ENCODE peak calls at places on chromosomes 11 and 22, in four cellular contexts. One of them, this sample, is unnamed.

GRCh38 chr22:32649515-32650200 is 151.8 kb upstream of the TIMP3 start:
- DNase-seq in fibroblast of lung: peak
- DNase-seq in DND-41: no peak
- DNase-seq in MM.1S: no peak
- DNase-seq in this sample: no peak

GRCh38 chr22:44795701-44796630 is 43.6 kb downstream of the ARHGAP8 start:
- DNase-seq in fibroblast of lung: no peak
- DNase-seq in DND-41: no peak
- DNase-seq in MM.1S: no peak
- DNase-seq in this sample: no peak

GRCh38 chr11:128492461-128492860 is 94.9 kb downstream of the ETS1 start:
- DNase-seq in fibroblast of lung: no peak
- DNase-seq in DND-41: no peak
- DNase-seq in MM.1S: no peak
- DNase-seq in this sample: no peak

GRCh38 chr11:27864046-27865025 is 164.1 kb upstream of the BDNF start:
- DNase-seq in fibroblast of lung: no peak
- DNase-seq in DND-41: no peak
- DNase-seq in MM.1S: no peak
- DNase-seq in this sample: no peak

GRCh38 chr11:45170484-45170883 is 24.0 kb downstream of the PRDM11 start:
- DNase-seq in fibroblast of lung: no peak
- DNase-seq in DND-41: no peak
- DNase-seq in MM.1S: no peak
- DNase-seq in this sample: no peak

GRCh38 chr22:28410050-28410816 is 269.4 kb downstream of the TTC28 start:
- DNase-seq in fibroblast of lung: peak
- DNase-seq in DND-41: no peak
- DNase-seq in MM.1S: no peak
- DNase-seq in this sample: no peak

GRCh38 chr22:50260801-50261614 is 475 bp downstream of the MAPK12 start:
- DNase-seq in fibroblast of lung: peak
- DNase-seq in DND-41: no peak
- DNase-seq in MM.1S: peak
- DNase-seq in this sample: no peak

GRCh38 chr22:44422742-44423370 is 75.2 kb downstream of the RTL6 start:
- DNase-seq in fibroblast of lung: no peak
- DNase-seq in DND-41: no peak
- DNase-seq in MM.1S: no peak
- DNase-seq in this sample: no peak

GRCh38 chr22:37126383-37126782 is 16.9 kb upstream of the TMPRSS6 start:
- DNase-seq in fibroblast of lung: no peak
- DNase-seq in DND-41: no peak
- DNase-seq in MM.1S: peak
- DNase-seq in this sample: no peak

GRCh38 chr11:45470151-45471001 is 184.2 kb upstream of the SYT13 start:
- DNase-seq in fibroblast of lung: peak
- DNase-seq in DND-41: no peak
- DNase-seq in MM.1S: no peak
- DNase-seq in this sample: no peak

GRCh38 chr11:63837027-63837688 is 1.8 kb upstream of the MARK2 start:
- DNase-seq in fibroblast of lung: peak
- DNase-seq in DND-41: peak
- DNase-seq in MM.1S: peak
- DNase-seq in this sample: peak
- H3K9ac ChIP-seq in fibroblast of lung: no peak
- H3K9ac ChIP-seq in DND-41: no peak
- H3K9ac ChIP-seq in MM.1S: no peak
- H3K9ac ChIP-seq in this sample: no peak

DNA sequence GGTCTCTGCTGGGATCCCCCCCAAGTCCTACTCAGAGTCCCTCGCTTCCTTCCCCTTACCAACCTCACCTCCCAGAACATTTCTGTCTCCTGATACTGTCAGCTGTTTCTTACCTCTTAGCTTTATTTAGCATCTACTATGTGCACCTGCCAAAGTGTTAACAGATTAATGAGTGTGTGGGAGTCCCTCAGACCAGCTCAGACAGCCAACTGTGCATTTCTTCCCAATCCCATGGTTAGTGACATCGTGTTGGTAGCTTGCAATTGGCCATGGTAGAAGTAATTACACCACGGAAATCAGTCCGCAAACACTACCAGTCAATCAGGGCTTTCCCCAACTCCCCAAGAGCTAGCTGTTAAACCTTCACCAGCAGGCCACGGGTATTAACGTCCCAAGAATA is 150.6 kb downstream of the DSCAML1 start:
- DNase-seq in fibroblast of lung: no peak
- DNase-seq in DND-41: no peak
- DNase-seq in MM.1S: no peak
- DNase-seq in this sample: no peak
- TF ChIP-seq EZH2 in fibroblast of lung: no peak
- TF ChIP-seq EZH2 in DND-41: no peak
- TF ChIP-seq EZH2 in MM.1S: no peak
- TF ChIP-seq EZH2 in this sample: no peak

DNA sequence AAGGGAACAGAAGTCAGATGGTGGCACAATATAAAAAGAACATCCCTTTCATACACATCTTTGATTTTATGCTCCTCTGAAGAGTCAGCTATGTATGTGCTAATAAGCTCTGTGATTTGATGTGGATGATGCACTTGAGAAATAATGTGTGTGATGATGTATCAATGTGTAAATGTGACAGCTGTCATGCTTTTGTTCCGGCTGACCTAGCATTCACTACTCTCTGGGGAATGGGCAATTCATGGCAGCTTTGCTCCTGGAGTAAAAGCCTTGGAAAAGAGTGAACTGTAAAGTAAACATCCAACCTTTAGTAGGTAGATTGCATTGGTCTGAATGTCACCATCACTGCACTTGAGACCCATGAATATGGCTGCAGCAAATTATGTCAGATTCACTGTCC is 178.0 kb upstream of the CCDC90B start:
- DNase-seq in fibroblast of lung: no peak
- DNase-seq in DND-41: no peak
- DNase-seq in MM.1S: no peak
- DNase-seq in this sample: no peak
- H3K27ac ChIP-seq in fibroblast of lung: no peak
- H3K27ac ChIP-seq in DND-41: no peak
- H3K27ac ChIP-seq in MM.1S: no peak
- H3K27ac ChIP-seq in this sample: no peak

DNA sequence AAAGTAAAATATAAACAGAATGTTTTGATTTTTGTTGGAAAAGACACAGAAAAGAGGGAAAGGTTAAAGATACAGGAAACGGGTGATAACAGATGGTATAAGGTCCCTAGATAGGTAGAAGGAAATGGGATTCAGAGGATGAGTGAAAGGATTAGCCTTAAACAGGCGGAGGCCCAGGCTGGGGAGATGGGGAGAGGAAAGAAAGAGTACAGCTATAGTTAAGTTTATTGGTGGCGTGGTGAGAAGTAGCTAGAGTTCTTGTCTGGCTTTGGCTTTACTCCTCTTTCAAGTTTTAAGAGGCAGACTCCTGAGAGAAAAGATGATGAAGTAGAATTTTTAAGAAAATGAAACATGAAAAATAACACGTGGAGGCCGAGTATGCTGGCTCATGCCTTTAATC is 13.7 kb downstream of the ZBTB44 start:
- DNase-seq in fibroblast of lung: no peak
- DNase-seq in DND-41: no peak
- DNase-seq in MM.1S: no peak
- DNase-seq in this sample: no peak
- H3K9ac ChIP-seq in fibroblast of lung: no peak
- H3K9ac ChIP-seq in DND-41: no peak
- H3K9ac ChIP-seq in MM.1S: no peak
- H3K9ac ChIP-seq in this sample: no peak

This sample was measured in SK-N-MC.